ENCODE peak calls at places on chromosome 7, in seven cellular contexts. I is brain microvascular endothelial cell, W is astrocyte of the spinal cord, B is hepatic stellate cell, A is ureter, Z is DND-41, F is brain pericyte. C is an unnamed sample.

GRCh38 chr7:132815130-132815529 is 238.9 kb upstream of the PLXNA4 start:
- DNase-seq in B (no peak), A (no peak), I (no peak), Z (no peak), F (no peak), W (no peak), C (no peak)

GRCh38 chr7:13132314-13132713 is 444.9 kb downstream of the ARL4A start:
- DNase-seq in I (no peak), F (no peak), W (no peak), Z (no peak), A (no peak), B (no peak), C (no peak)

GRCh38 chr7:138887085-138887705 is 89.2 kb upstream of the ATP6V0A4 start:
- DNase-seq in A (no peak), Z (no peak), B (no peak), W (no peak), F (no peak), I (no peak), C (no peak)

GRCh38 chr7:133024604-133025003 is 57.3 kb downstream of the CHCHD3 start:
- DNase-seq in B (no peak), I (no peak), Z (no peak), A (no peak), F (no peak), W (no peak), C (no peak)

GRCh38 chr7:131026297-131027003 is 292.4 kb upstream of the KLF14 start:
- DNase-seq in F (no peak), A (no peak), Z (no peak), B (no peak), I (no peak), W (peak), C (no peak)

GRCh38 chr7:107959527-107959898 is 43.4 kb downstream of the LAMB1 start:
- DNase-seq in A (no peak), I (no peak), F (no peak), W (no peak), B (no peak), Z (no peak), C (no peak)

GRCh38 chr7:137874390-137874789 is 27.6 kb upstream of the DGKI start:
- DNase-seq in W (peak), B (peak), Z (no peak), F (peak), A (no peak), I (peak), C (no peak)

GRCh38 chr7:48041665-48041995 is 6.3 kb downstream of the C7orf57 start:
- DNase-seq in A (no peak), I (no peak), W (peak), Z (no peak), B (peak), F (no peak), C (no peak)

GRCh38 chr7:39539816-39540215 is 26.4 kb upstream of the YAE1 start:
- DNase-seq in A (no peak), I (no peak), F (no peak), B (no peak), W (no peak), Z (no peak), C (no peak)

GRCh38 chr7:12601302-12601869 is 30.9 kb downstream of the SCIN start:
- DNase-seq in B (no peak), A (no peak), W (no peak), I (no peak), Z (no peak), F (no peak), C (no peak)

GRCh38 chr7:129231666-129232065 is 6.8 kb downstream of the AHCYL2 start:
- DNase-seq in F (no peak), A (no peak), Z (no peak), W (no peak), B (no peak), I (no peak), C (no peak)

GRCh38 chr7:92685146-92686042 is 95.2 kb upstream of the FAM133B start:
- DNase-seq in A (no peak), F (no peak), B (no peak), W (no peak), I (no peak), Z (peak), C (no peak)

GRCh38 chr7:64997927-64998391 is 7.1 kb upstream of the ZNF117 start:
- DNase-seq in B (no peak), A (no peak), W (no peak), I (peak), F (no peak), Z (no peak), C (no peak)

GRCh38 chr7:95526128-95526738 is 40.5 kb downstream of the ASB4 start:
- DNase-seq in F (no peak), Z (no peak), W (no peak), A (no peak), I (no peak), B (no peak), C (peak)

GRCh38 chr7:22435105-22435504 is 64.9 kb downstream of the STEAP1B start:
- DNase-seq in I (no peak), F (no peak), B (no peak), W (no peak), Z (no peak), A (no peak), C (no peak)

GRCh38 chr7:142746268-142746667 is 3.0 kb upstream of the PRSS1 start:
- DNase-seq in F (no peak), B (no peak), I (no peak), A (no peak), Z (no peak), W (no peak), C (no peak)

GRCh38 chr7:113071465-113071864 is 15.2 kb downstream of the GPR85 start:
- DNase-seq in Z (no peak), I (no peak), F (no peak), B (no peak), A (no peak), W (peak), C (no peak)

GRCh38 chr7:50655020-50655419 is 89.8 kb upstream of the DDC start:
- DNase-seq in W (no peak), I (no peak), A (no peak), F (no peak), B (no peak), Z (no peak), C (no peak)

GRCh38 chr7:87473192-87473591 is 2.3 kb downstream of the ABCB4 start:
- DNase-seq in I (no peak), W (no peak), A (no peak), F (no peak), Z (no peak), B (no peak), C (no peak)

GRCh38 chr7:121076350-121077164 is 88.0 kb downstream of the CPED1 start:
- DNase-seq in W (peak), A (no peak), F (no peak), I (peak), Z (no peak), B (peak), C (no peak)

GRCh38 chr7:149748223-149748874 is 25.0 kb downstream of the ZNF467 start:
- DNase-seq in A (no peak), F (no peak), Z (no peak), W (no peak), B (no peak), I (no peak), C (no peak)